ENCODE peak calls at places on chromosomes 7 and 10, in seven cellular contexts. D is GM23248, C is mammary epithelial cell, Q is thyroid gland, H is HCT116, A is colonic mucosa, E is right lobe of liver. M is an unnamed sample.

GRCh38 chr10:4474829-4475228 is 351.2 kb upstream of the AKR1E2 start:
- DNase-seq in D (no peak), C (peak), Q (no peak), H (no peak), A (no peak), E (no peak), M (peak)

GRCh38 chr7:97130417-97131139 is 13.1 kb downstream of the SDHAF3 start:
- DNase-seq in D (no peak), C (peak), Q (no peak), H (no peak), A (no peak), E (no peak), M (no peak)

GRCh38 chr10:124992462-124993344 is 50.8 kb downstream of the ZRANB1 start:
- DNase-seq in D (peak), C (peak), Q (peak), H (peak), A (peak), E (peak), M (peak)

GRCh38 chr10:46530249-46531186 is 25.9 kb downstream of the GPRIN2 start:
- DNase-seq in D (peak), C (no peak), Q (no peak), H (no peak), A (no peak), E (no peak), M (peak)

GRCh38 chr7:8217200-8218068 is 44.5 kb downstream of the ICA1 start:
- DNase-seq in D (peak), C (peak), Q (no peak), H (peak), A (peak), E (no peak), M (peak)

GRCh38 chr7:100174582-100174981 is 2.6 kb downstream of the GPC2 start:
- DNase-seq in D (no peak), C (no peak), Q (no peak), H (no peak), A (no peak), E (no peak), M (no peak)

GRCh38 chr10:95605163-95605562 is 44.0 kb upstream of the SORBS1 start:
- DNase-seq in D (no peak), C (no peak), Q (no peak), H (no peak), A (no peak), E (no peak), M (no peak)

GRCh38 chr7:122518488-122518887 is 180.4 kb downstream of the RNF133 start:
- DNase-seq in D (no peak), C (peak), Q (no peak), H (no peak), A (no peak), E (no peak), M (no peak)

GRCh38 chr7:132414857-132415256 is 161.4 kb downstream of the PLXNA4 start:
- DNase-seq in D (no peak), C (no peak), Q (no peak), H (no peak), A (no peak), E (no peak), M (no peak)

GRCh38 chr10:70586348-70586930 is 16.1 kb downstream of the PRF1 start:
- DNase-seq in D (no peak), C (no peak), Q (no peak), H (no peak), A (no peak), E (peak), M (no peak)

GRCh38 chr10:79178614-79179403 is 110.0 kb downstream of the ZMIZ1 start:
- DNase-seq in D (peak), C (no peak), Q (peak), H (no peak), A (no peak), E (no peak), M (no peak)

GRCh38 chr7:106916689-106917088 is 51.6 kb downstream of the PIK3CG start:
- DNase-seq in D (peak), C (no peak), Q (no peak), H (no peak), A (no peak), E (no peak), M (no peak)

GRCh38 chr10:27745719-27746363 is at the start of gene MKX:
- DNase-seq in D (peak), C (peak), Q (peak), H (no peak), A (peak), E (no peak), M (peak)

GRCh38 chr7:94656925-94657731 is 1.2 kb upstream of the SGCE start:
- DNase-seq in D (peak), C (peak), Q (peak), H (peak), A (peak), E (no peak), M (peak)

GRCh38 chr10:126705951-126706565 is 35.6 kb upstream of the C10orf90 start:
- DNase-seq in D (no peak), C (no peak), Q (peak), H (no peak), A (no peak), E (no peak), M (no peak)

GRCh38 chr7:25359471-25360059 is 131.3 kb upstream of the NPVF start:
- DNase-seq in D (peak), C (no peak), Q (no peak), H (no peak), A (no peak), E (no peak), M (no peak)

GRCh38 chr10:16828114-16828568 is 10.9 kb upstream of the RSU1 start:
- DNase-seq in D (peak), C (peak), Q (peak), H (peak), A (peak), E (peak), M (peak)

GRCh38 chr10:48509974-48510692 is 94.7 kb downstream of the ARHGAP22 start:
- DNase-seq in D (no peak), C (no peak), Q (no peak), H (no peak), A (peak), E (peak), M (no peak)

GRCh38 chr10:124194199-124194824 is 100.9 kb upstream of the CHST15 start:
- DNase-seq in D (no peak), C (no peak), Q (no peak), H (no peak), A (no peak), E (peak), M (no peak)

GRCh38 chr7:108138911-108139310 is 8.8 kb upstream of the LAMB4 start:
- DNase-seq in D (no peak), C (no peak), Q (peak), H (no peak), A (no peak), E (no peak), M (no peak)

GRCh38 chr7:53119514-53119933 is 84.1 kb downstream of the POM121L12 start:
- DNase-seq in D (no peak), C (no peak), Q (no peak), H (no peak), A (no peak), E (no peak), M (no peak)

GRCh38 chr10:754914-755313 is 65.4 kb upstream of the DIP2C start:
- DNase-seq in D (no peak), C (no peak), Q (no peak), H (no peak), A (no peak), E (no peak), M (no peak)

GRCh38 chr7:120856621-120857352 is 1.2 kb downstream of the TSPAN12 start:
- DNase-seq in D (peak), C (peak), Q (peak), H (peak), A (peak), E (peak), M (peak)

GRCh38 chr10:18523025-18523424 is 128.4 kb downstream of the NSUN6 start:
- DNase-seq in D (peak), C (peak), Q (no peak), H (no peak), A (no peak), E (no peak), M (no peak)

GRCh38 chr7:7693881-7694280 is 24.5 kb downstream of the RPA3 start:
- DNase-seq in D (peak), C (peak), Q (no peak), H (peak), A (no peak), E (no peak), M (peak)

GRCh38 chr10:104766341-104766740 is 125.3 kb downstream of the SORCS3 start:
- DNase-seq in D (peak), C (peak), Q (no peak), H (peak), A (no peak), E (no peak), M (no peak)

GRCh38 chr10:58672855-58673254 is 160.2 kb downstream of the BICC1 start:
- DNase-seq in D (no peak), C (no peak), Q (no peak), H (no peak), A (no peak), E (no peak), M (no peak)

GRCh38 chr10:68139451-68140272 is 30.4 kb downstream of the MYPN start:
- DNase-seq in D (peak), C (no peak), Q (no peak), H (no peak), A (no peak), E (no peak), M (no peak)

GRCh38 chr7:134875867-134876266 is 96.4 kb downstream of the CALD1 start:
- DNase-seq in D (peak), C (no peak), Q (no peak), H (no peak), A (no peak), E (no peak), M (no peak)

GRCh38 chr10:22713853-22714523 is 390 bp downstream of the PIP4K2A start:
- DNase-seq in D (peak), C (peak), Q (peak), H (no peak), A (peak), E (peak), M (peak)

GRCh38 chr7:115678049-115678982 is 352.2 kb downstream of the TFEC start:
- DNase-seq in D (peak), C (no peak), Q (no peak), H (no peak), A (peak), E (peak), M (no peak)

GRCh38 chr7:55073051-55073511 is 54.3 kb downstream of the EGFR start:
- DNase-seq in D (peak), C (peak), Q (no peak), H (no peak), A (no peak), E (no peak), M (peak)
- H3K27ac ChIP-seq in D (peak), C (peak), Q (no peak), H (no peak), A (peak), E (no peak), M (no peak)

GRCh38 chr7:105209433-105209832 is 179.3 kb downstream of the SRPK2 start:
- DNase-seq in D (no peak), C (no peak), Q (no peak), H (no peak), A (no peak), E (no peak), M (no peak)
- H3K27ac ChIP-seq in D (no peak), C (no peak), Q (no peak), H (no peak), A (no peak), E (no peak), M (no peak)

GRCh38 chr10:87660484-87661133 is 931 bp downstream of the PAPSS2 start:
- DNase-seq in D (peak), C (no peak), Q (peak), H (no peak), A (peak), E (peak), M (peak)
- H3K27ac ChIP-seq in D (peak), C (no peak), Q (peak), H (no peak), A (peak), E (peak), M (no peak)

GRCh38 chr7:3332308-3332707 is 31.3 kb downstream of the SDK1 start:
- DNase-seq in D (no peak), C (no peak), Q (no peak), H (no peak), A (no peak), E (no peak), M (no peak)
- H3K27ac ChIP-seq in D (no peak), C (no peak), Q (no peak), H (no peak), A (no peak), E (no peak), M (no peak)

DNA sequence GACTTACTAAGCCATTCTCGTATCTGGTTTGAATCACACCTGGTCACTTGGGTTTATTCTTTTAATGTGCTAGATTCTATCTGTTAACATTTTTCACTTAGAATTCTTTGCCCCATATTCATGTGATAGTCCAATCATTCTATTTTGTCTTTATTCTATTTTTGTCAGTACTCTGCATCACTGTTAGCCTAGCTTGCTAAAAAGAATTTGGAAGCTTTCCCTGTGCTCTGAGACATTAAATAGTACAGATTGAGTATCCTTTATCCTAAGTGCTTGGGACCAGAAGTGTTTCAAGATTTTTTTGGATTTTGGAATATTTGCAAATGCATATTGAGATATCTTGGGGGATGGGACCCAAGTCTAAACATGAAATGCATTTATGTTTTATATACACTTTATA is 51.0 kb downstream of the RALA start:
- DNase-seq in D (peak), C (no peak), Q (no peak), H (no peak), A (no peak), E (no peak), M (no peak)
- H3K27ac ChIP-seq in D (no peak), C (no peak), Q (no peak), H (no peak), A (no peak), E (no peak), M (no peak)